ENCODE peak calls at places on chromosomes 7 and 10, in five cellular contexts. W, I, D, X and R are unnamed samples.

GRCh38 chr7:40551685-40552576 is 417.1 kb downstream of the SUGCT start:
- DNase-seq in I (peak; percentile 65), X (peak; percentile 82), W (no peak), D (peak; percentile 11), R (peak; percentile 71)

GRCh38 chr7:21867816-21868646 is 77.7 kb downstream of the CDCA7L start:
- DNase-seq in D (no peak), X (no peak), W (no peak), I (no peak), R (no peak)

GRCh38 chr10:35223016-35223415 is 96.4 kb downstream of the CREM start:
- DNase-seq in D (no peak), W (no peak), X (no peak), I (no peak), R (no peak)

GRCh38 chr7:100053201-100053600 is 3.6 kb downstream of the ZSCAN21 start:
- DNase-seq in X (peak; percentile 88), W (peak; percentile 29), D (peak; percentile 71), I (peak; percentile 75), R (peak; percentile 33)

GRCh38 chr7:55242613-55243012 is 122.5 kb upstream of the LANCL2 start:
- DNase-seq in X (peak; percentile 62), I (no peak), D (no peak), W (no peak), R (no peak)

GRCh38 chr10:85148693-85149640 is 820.6 kb downstream of the CCSER2 start:
- DNase-seq in D (no peak), X (no peak), I (no peak), W (no peak), R (no peak)

GRCh38 chr10:120984221-120984620 is 133.1 kb downstream of the WDR11 start:
- DNase-seq in X (no peak), W (no peak), I (no peak), D (no peak), R (no peak)

GRCh38 chr7:8155836-8156235 is 106.1 kb downstream of the ICA1 start:
- DNase-seq in W (no peak), X (no peak), D (no peak), I (no peak), R (no peak)

GRCh38 chr10:91556691-91557529 is 76.0 kb downstream of the PPP1R3C start:
- DNase-seq in W (no peak), X (peak; percentile 26), I (peak; percentile 34), D (no peak), R (no peak)
- H3K4me3 ChIP-seq in W (no peak overlapping the region), X (no peak overlapping the region), I (no peak overlapping the region), D (no peak overlapping the region), R (no peak overlapping the region)

GRCh38 chr10:11012476-11012875 is 5.2 kb upstream of the CELF2 start:
- DNase-seq in X (no peak), W (no peak), I (no peak), D (no peak), R (peak; percentile 69)
- H3K4me3 ChIP-seq in X (no peak overlapping the region), W (no peak overlapping the region), I (no peak overlapping the region), D (no peak overlapping the region), R (no peak overlapping the region)

DNA sequence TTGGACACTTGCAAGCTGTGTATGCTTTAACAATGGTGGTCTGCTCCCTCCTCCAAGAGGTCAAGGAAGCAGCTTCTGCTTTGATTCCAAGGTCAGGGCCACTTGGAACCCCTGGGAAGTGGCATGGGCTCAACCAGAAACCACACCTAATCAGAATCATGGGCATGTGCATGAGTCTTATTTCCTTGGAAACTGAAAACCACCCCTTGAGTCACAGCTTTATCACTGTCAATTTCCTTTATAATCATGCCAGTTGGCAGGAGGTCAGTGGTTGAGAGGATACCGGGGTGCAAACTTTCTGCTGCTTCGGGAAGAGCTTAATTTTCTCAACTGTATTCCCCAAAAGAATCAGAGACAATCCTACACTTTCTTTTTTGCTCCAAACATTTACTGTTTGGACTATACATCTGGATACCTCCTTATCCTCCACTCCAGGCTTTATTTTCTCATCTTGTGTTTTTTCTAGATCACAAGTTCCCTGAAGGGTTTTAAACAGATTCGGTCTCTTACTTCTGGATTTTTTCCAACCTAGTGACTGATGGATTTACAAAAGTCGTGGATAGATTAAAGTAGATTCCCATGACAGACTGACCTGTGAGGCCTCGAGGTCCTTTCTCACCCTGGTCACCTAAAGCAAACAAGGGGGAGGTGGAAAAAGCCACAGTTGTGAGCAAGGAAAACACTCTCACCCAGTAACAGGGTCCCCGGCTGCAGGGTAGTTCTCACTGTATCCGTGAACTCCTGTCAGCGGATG is 36.0 kb downstream of the COL17A1 start:
- DNase-seq in I (peak; percentile 54), D (no peak), W (no peak), X (peak; percentile 85), R (peak; percentile 14)
- H3K4me3 ChIP-seq in I (no peak overlapping the region), D (no peak overlapping the region), W (no peak overlapping the region), X (no peak overlapping the region), R (no peak overlapping the region)

DNA sequence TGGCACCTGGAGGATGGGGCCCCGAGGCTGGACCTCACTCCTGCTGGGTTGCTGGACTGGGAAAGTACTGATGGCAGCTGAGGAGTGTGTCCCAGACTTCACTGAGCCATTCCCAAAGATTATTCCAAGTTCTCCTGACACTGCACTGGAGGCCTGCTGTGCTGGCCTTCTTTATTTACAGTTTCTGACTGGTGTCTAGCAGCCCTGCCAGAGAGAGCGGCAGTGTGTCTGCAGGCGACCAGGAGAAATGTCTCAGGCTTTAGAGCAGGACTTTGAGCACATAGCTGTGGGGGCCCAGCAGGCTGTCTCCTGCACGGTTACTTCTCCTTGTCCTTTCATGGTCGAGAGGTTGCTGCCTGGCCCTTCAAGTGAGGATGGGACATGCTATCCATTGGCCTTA is 16.1 kb downstream of the HTRA1 start:
- DNase-seq in I (no peak), D (no peak), X (no peak), W (no peak), R (no peak)
- H3K4me3 ChIP-seq in I (no peak overlapping the region), D (no peak overlapping the region), X (no peak overlapping the region), W (no peak overlapping the region), R (no peak overlapping the region)

DNA sequence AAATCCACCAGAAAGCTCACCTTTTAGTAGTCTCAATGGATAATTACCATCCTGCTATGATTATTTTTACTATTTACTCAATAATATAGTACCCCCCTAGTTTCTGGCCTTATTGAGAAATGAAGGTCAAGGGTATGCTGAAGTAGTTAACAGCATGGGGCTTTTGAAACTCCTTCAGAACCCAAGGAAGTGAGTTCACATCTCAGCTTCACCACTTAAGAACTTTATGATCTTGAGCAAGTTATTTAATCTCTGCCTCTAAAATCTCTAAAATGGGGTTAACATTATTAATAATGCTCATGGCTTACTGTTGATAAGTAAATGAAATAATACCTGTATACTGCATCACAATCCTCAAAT is 5.8 kb downstream of the MTPN start:
- DNase-seq in W (no peak), X (no peak), I (no peak), D (no peak), R (no peak)
- H3K4me3 ChIP-seq in W (no peak overlapping the region), X (no peak overlapping the region), I (no peak overlapping the region), D (no peak overlapping the region), R (no peak overlapping the region)

GRCh38 chr10:80488539-80489066 is 34.5 kb downstream of the TSPAN14 start:
- DNase-seq in D (no peak), X (no peak), W (no peak), I (no peak), R (no peak)

GRCh38 chr10:80489371-80490112 is 35.4 kb downstream of the TSPAN14 start:
- DNase-seq in X (no peak), I (no peak), D (peak; percentile 56), W (no peak), R (no peak)

GRCh38 chr10:80487422-80487785 is 33.3 kb downstream of the TSPAN14 start:
- DNase-seq in D (no peak), X (no peak), W (no peak), I (no peak), R (no peak)

GRCh38 chr10:80486785-80487421 is 32.8 kb downstream of the TSPAN14 start:
- DNase-seq in W (no peak), X (no peak), D (peak; percentile 56), I (no peak), R (no peak)

DNA sequence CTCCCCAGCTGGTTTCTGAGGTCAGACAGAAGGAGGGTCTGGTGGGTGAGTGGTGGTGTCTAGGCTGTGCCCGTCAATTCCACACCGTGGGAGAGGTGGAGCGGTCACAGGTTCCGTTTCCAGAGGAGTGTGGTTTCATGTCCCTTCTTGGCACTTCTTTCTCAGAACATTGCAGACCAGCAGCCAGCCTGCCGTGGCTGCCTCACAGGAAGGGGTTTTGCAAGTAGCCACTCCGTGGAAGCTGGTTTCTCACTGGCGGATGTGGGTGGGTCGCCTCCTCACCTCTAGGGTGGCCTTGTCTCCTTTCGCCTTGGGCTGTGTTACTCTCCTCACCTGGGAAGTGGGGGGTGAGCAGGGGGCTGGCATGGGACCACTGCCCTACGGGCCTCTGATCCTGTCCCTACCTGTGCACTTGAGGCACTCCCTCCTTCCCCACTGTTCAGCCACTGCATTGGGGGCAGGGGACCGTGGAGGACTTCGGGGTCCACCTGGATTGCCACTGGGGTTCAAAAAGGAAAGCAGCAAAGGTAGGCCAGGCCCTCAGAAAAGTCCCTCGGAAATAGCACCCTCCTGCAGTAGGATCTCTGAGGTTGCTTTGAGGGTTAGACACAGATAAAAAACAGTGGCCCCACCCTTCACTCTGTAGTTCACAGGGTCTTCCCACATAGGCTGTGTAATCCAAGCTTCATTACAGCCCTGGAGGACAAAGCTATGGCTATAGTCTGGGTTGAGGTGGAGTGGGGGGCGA is 33.9 kb downstream of the TSPAN14 start:
- DNase-seq in W (no peak), X (no peak), I (no peak), D (no peak), R (no peak)
- H3K4me3 ChIP-seq in W (peak overlapping the region; percentile 8), X (no peak overlapping the region), I (no peak overlapping the region), D (no peak overlapping the region), R (no peak overlapping the region)